ENCODE peak calls at places on chromosome 2, in seven cellular contexts. I is effector memory CD4-positive, alpha-beta T cell; U is cerebellum; D is fibroblast of the aortic adventitia; W is DMS153; Y is NCI-H2171; J is activated CD4-positive, alpha-beta T cell treated with anti-CD3 and anti-CD28 coated beads, Interleukin-2, amount 10 ng/mL, durations not matched to agents 7 days and 5 days. F is an unnamed sample.

GRCh38 chr2:43010428-43011141 is 215.8 kb downstream of the ZFP36L2 start:
- DNase-seq in I (no peak), U (no peak), D (peak), W (no peak), Y (no peak), J (no peak), F (no peak)

GRCh38 chr2:242063364-242064249 is 194.1 kb downstream of the RTP5 start:
- DNase-seq in I (no peak), U (no peak), D (no peak), W (no peak), Y (no peak), J (no peak), F (no peak)

GRCh38 chr2:143802242-143802641 is 673.0 kb downstream of the ARHGAP15 start:
- DNase-seq in I (no peak), U (no peak), D (no peak), W (no peak), Y (no peak), J (no peak), F (no peak)

GRCh38 chr2:169963786-169964185 is 136.5 kb downstream of the UBR3 start:
- DNase-seq in I (no peak), U (no peak), D (no peak), W (no peak), Y (no peak), J (no peak), F (no peak)

GRCh38 chr2:158805936-158806335 is 10.8 kb downstream of the DAPL1 start:
- DNase-seq in I (no peak), U (no peak), D (no peak), W (no peak), Y (no peak), J (no peak), F (no peak)

GRCh38 chr2:159715451-159715850 is 3.1 kb downstream of the MARCHF7 start:
- DNase-seq in I (no peak), U (no peak), D (no peak), W (no peak), Y (no peak), J (no peak), F (no peak)

GRCh38 chr2:70442301-70443077 is 111.1 kb downstream of the TGFA start:
- DNase-seq in I (no peak), U (no peak), D (no peak), W (no peak), Y (no peak), J (no peak), F (no peak)

GRCh38 chr2:20168727-20169696 is 55.9 kb downstream of the SDC1 start:
- DNase-seq in I (no peak), U (no peak), D (no peak), W (no peak), Y (no peak), J (no peak), F (no peak)

GRCh38 chr2:200667397-200667796 is 81.6 kb downstream of the AOX1 start:
- DNase-seq in I (no peak), U (no peak), D (no peak), W (no peak), Y (no peak), J (no peak), F (no peak)